ENCODE peak calls at places on chromosomes 3 and 15, in five cellular contexts. F, L, R, I and E are unnamed samples.

GRCh38 chr3:128950223-128950938 is 43.5 kb downstream of the CFAP92 start:
- DNase-seq in F (peak; percentile 80), L (no peak), R (peak; percentile 34), I (no peak), E (no peak)

GRCh38 chr15:29887719-29888118 is 65.5 kb upstream of the TJP1 start:
- DNase-seq in F (no peak), L (no peak), R (peak; percentile 90), I (no peak), E (no peak)

GRCh38 chr3:39541917-39542329 is 74.4 kb downstream of the MOBP start:
- DNase-seq in F (no peak), L (no peak), R (peak; percentile 34), I (no peak), E (no peak)

GRCh38 chr3:141485578-141486415 is 1.0 kb upstream of the RASA2 start:
- DNase-seq in F (peak; percentile 25), L (no peak), R (peak; percentile 40), I (no peak), E (no peak)

GRCh38 chr3:37766797-37767776 is 94.6 kb upstream of the CTDSPL start:
- DNase-seq in F (no peak), L (no peak), R (no peak), I (peak; percentile 24), E (no peak)

GRCh38 chr15:99504823-99505551 is 60.8 kb upstream of the MEF2A start:
- DNase-seq in F (peak; percentile 25), L (no peak), R (peak; percentile 24), I (no peak), E (peak; percentile 50)

GRCh38 chr3:30453364-30454039 is 152.9 kb upstream of the TGFBR2 start:
- DNase-seq in F (no peak), L (no peak), R (peak; percentile 64), I (peak; percentile 58), E (no peak)

GRCh38 chr3:127589600-127590281 is 792 bp downstream of the TPRA1 start:
- DNase-seq in F (no peak), L (peak; percentile 25), R (no peak), I (peak; percentile 36), E (no peak)

GRCh38 chr3:158381274-158381868 is 189.6 kb upstream of the MLF1 start:
- DNase-seq in F (no peak), L (no peak), R (no peak), I (no peak), E (no peak)

GRCh38 chr3:83523470-83524073 is 1435.2 kb upstream of the CADM2 start:
- DNase-seq in F (peak; percentile 64), L (no peak), R (peak; percentile 46), I (peak; percentile 62), E (no peak)

GRCh38 chr15:89462198-89462912 is 34.0 kb downstream of the RHCG start:
- DNase-seq in F (peak; percentile 79), L (no peak), R (peak; percentile 9), I (peak; percentile 93), E (no peak)

GRCh38 chr3:10505050-10505790 is at the start of gene ATP2B2:
- DNase-seq in F (no peak), L (no peak), R (no peak), I (no peak), E (no peak)

GRCh38 chr15:66729339-66729951 is 27.4 kb downstream of the SMAD6 start:
- DNase-seq in F (no peak), L (peak; percentile 42), R (no peak), I (no peak), E (no peak)

GRCh38 chr3:184299488-184300376 is 691 bp downstream of the PSMD2 start:
- DNase-seq in F (no peak), L (no peak), R (peak; percentile 28), I (no peak), E (no peak)

GRCh38 chr15:64877435-64877834 is 34.3 kb upstream of the ANKDD1A start:
- DNase-seq in F (no peak), L (peak; percentile 83), R (peak; percentile 42), I (peak; percentile 91), E (peak; percentile 80)

GRCh38 chr3:117790256-117790987 is 1080.8 kb downstream of the TUSC7 start:
- DNase-seq in F (no peak), L (no peak), R (no peak), I (no peak), E (no peak)

GRCh38 chr3:11610044-11610671 is 33.6 kb downstream of the VGLL4 start:
- DNase-seq in F (peak; percentile 81), L (peak; percentile 50), R (peak; percentile 47), I (no peak), E (peak; percentile 77)

GRCh38 chr3:62318365-62318751 is 55.0 kb downstream of the FEZF2 start:
- DNase-seq in F (no peak), L (no peak), R (no peak), I (no peak), E (no peak)

GRCh38 chr15:38896652-38897051 is 332.0 kb upstream of the RASGRP1 start:
- DNase-seq in F (no peak), L (no peak), R (no peak), I (no peak), E (no peak)

GRCh38 chr3:132622148-132622547 is 25.1 kb downstream of the ACKR4 start:
- DNase-seq in F (no peak), L (no peak), R (no peak), I (no peak), E (no peak)

GRCh38 chr3:87225659-87226058 is 1.4 kb upstream of the CHMP2B start:
- DNase-seq in F (no peak), L (peak; percentile 20), R (peak; percentile 53), I (peak; percentile 28), E (no peak)

GRCh38 chr3:23810342-23811116 is 4.8 kb downstream of the UBE2E1 start:
- DNase-seq in F (peak; percentile 41), L (peak; percentile 50), R (peak; percentile 37), I (peak; percentile 43), E (no peak)

GRCh38 chr3:117687096-117687495 is 977.5 kb downstream of the TUSC7 start:
- DNase-seq in F (no peak), L (no peak), R (no peak), I (no peak), E (no peak)

GRCh38 chr3:197555281-197556261 is at the start of gene BDH1:
- DNase-seq in F (no peak), L (peak; percentile 38), R (no peak), I (peak; percentile 23), E (no peak)

GRCh38 chr15:48654799-48655198 is 9.3 kb upstream of the FBN1 start:
- DNase-seq in F (no peak), L (no peak), R (no peak), I (no peak), E (no peak)

GRCh38 chr3:30311781-30312180 is 294.6 kb upstream of the TGFBR2 start:
- DNase-seq in F (no peak), L (no peak), R (no peak), I (no peak), E (no peak)

GRCh38 chr3:112699436-112699978 is 58.6 kb upstream of the CCDC80 start:
- DNase-seq in F (no peak), L (no peak), R (peak; percentile 42), I (no peak), E (no peak)

GRCh38 chr3:171194965-171195364 is 168.4 kb upstream of the SLC2A2 start:
- DNase-seq in F (no peak), L (no peak), R (no peak), I (no peak), E (no peak)

GRCh38 chr3:141625506-141625905 is 112.6 kb upstream of the RNF7 start:
- DNase-seq in F (no peak), L (peak; percentile 31), R (peak; percentile 30), I (no peak), E (no peak)

GRCh38 chr3:69079269-69080159 is 651 bp downstream of the UBA3 start:
- DNase-seq in F (peak; percentile 35), L (no peak), R (no peak), I (no peak), E (no peak)

GRCh38 chr3:39362177-39362576 is 21.0 kb upstream of the SLC25A38 start:
- DNase-seq in F (no peak), L (no peak), R (no peak), I (no peak), E (no peak)

DNA sequence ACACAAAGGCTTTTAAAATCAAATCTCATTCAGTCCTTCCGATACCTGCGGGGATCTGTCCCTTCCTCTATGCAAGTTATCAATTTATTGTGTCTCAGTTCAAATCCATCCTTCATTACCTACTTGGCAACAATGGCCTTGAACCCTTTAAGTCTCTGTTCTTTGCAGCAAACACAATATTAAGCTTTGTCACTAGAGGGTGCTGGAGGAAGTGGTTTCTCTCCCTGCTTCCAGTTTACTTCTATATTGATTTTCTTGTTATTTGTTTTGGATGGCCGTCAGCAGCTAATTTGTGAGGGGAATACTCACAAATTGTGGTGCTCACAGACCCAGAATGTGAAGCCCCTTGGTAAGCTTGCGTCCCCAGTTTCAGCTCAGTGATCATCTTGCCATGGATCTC is 278.3 kb downstream of the FGF12 start:
- DNase-seq in F (no peak), L (no peak), R (no peak), I (peak; percentile 11), E (no peak)
- TF ChIP-seq CTCF in F (peak; percentile 44), L (no peak), R (no peak), I (peak; percentile 47), E (peak; percentile 40)

GRCh38 chr3:44596631-44597030 is 11.9 kb downstream of the ZNF660 start:
- DNase-seq in F (no peak), L (no peak), R (peak; percentile 56), I (no peak), E (no peak)
- H3K9me3 ChIP-seq in F (no peaks in the 10 kb centered on the region), L (peaks cover 5% of the 10 kb centered on the region), R (no peaks in the 10 kb centered on the region), I (no peaks in the 10 kb centered on the region), E (peaks cover 33% of the 10 kb centered on the region)

DNA sequence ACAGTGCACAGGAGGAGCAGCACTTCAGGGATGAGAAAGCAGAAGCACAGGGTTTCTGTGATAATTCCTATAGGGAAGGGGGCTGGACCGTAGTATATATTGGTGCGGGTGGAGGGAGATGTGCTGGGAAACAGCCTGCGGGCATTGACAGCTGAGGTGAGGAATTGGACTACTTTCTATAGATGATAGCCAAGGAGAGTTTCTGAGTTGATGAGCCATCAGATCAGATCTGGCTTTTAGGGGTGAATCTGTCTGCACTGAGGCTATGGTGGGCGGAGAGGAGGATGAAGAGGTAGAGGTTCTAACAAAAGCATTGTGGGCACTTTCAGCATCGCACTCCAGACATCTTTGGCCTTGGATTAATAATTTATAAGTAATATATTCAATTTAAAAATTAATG is 33.1 kb downstream of the SELENOT start:
- DNase-seq in F (no peak), L (no peak), R (no peak), I (no peak), E (no peak)
- H3K27me3 ChIP-seq in F (no peaks in the 10 kb centered on the region), L (no peaks in the 10 kb centered on the region), R (no peaks in the 10 kb centered on the region), I (no peaks in the 10 kb centered on the region), E (no peaks in the 10 kb centered on the region)

DNA sequence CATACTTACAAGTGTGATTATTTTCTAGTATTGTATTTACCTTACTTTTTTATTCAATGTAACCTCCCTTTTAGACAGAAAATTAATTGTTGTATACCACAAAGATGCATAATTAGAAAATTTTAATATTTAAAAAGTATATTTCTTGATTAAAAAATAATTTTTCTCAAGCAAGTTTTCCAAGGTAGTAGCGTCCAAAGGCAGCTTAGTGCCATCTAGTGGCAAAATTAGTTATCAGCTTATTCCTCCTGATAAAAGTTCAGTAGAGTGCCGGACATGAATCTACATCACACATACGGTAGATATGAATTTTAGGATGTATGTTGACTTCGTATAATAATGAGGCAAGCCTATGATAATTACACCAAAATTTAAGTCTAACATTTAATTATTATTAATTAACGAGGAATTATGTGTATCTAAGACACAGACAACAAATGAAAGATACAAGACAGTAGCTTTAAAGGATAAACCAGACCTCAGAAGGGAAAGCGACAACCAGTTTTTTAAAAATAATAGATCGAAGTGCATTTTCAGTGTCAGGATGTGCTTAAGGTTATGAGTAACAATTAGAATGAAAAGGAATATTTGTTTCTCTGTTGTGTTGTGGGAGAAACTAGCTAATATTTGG is 405.9 kb downstream of the ROBO1 start:
- DNase-seq in F (peak; percentile 31), L (no peak), R (peak; percentile 71), I (no peak), E (no peak)
- TF ChIP-seq CTCF in F (peak; percentile 63), L (no peak), R (peak; percentile 83), I (peak; percentile 46), E (peak; percentile 70)